ENCODE peak calls at places on chromosomes 4 and X, in five cellular contexts. Z, I, R, B and S are unnamed samples.

GRCh38 chr4:89878611-89879010 is 16.0 kb upstream of the MMRN1 start:
- DNase-seq in Z (no peak), I (no peak), R (no peak), B (no peak), S (no peak)

GRCh38 chrX:25344191-25344936 is 328.6 kb upstream of the ARX start:
- DNase-seq in Z (peak), I (no peak), R (no peak), B (no peak), S (no peak)

GRCh38 chrX:68901512-68901911 is 72.7 kb downstream of the EFNB1 start:
- DNase-seq in Z (no peak), I (no peak), R (no peak), B (no peak), S (no peak)

GRCh38 chrX:30889147-30890125 is at the start of gene TAB3:
- DNase-seq in Z (peak), I (peak), R (peak), B (peak), S (peak)

GRCh38 chr4:155828628-155829027 is 37.4 kb downstream of the ASIC5 start:
- DNase-seq in Z (no peak), I (no peak), R (no peak), B (no peak), S (no peak)

GRCh38 chrX:107146670-107147069 is 28.0 kb upstream of the RBM41 start:
- DNase-seq in Z (peak), I (no peak), R (no peak), B (no peak), S (no peak)

GRCh38 chr4:5967783-5968182 is 50.4 kb downstream of the C4orf50 start:
- DNase-seq in Z (no peak), I (no peak), R (no peak), B (no peak), S (no peak)

GRCh38 chrX:21958187-21958586 is 17.7 kb downstream of the SMS start:
- DNase-seq in Z (no peak), I (no peak), R (no peak), B (no peak), S (no peak)

GRCh38 chrX:17939724-17940123 is 78.6 kb upstream of the RAI2 start:
- DNase-seq in Z (no peak), I (no peak), R (no peak), B (no peak), S (no peak)

GRCh38 chrX:20139966-20140365 is 1.7 kb downstream of the EIF1AX start:
- DNase-seq in Z (no peak), I (no peak), R (no peak), B (no peak), S (no peak)

GRCh38 chr4:184417802-184418511 is 56.4 kb downstream of the IRF2 start:
- DNase-seq in Z (peak), I (no peak), R (no peak), B (peak), S (no peak)

GRCh38 chrX:29470029-29470428 is 745.3 kb upstream of the MAGEB2 start:
- DNase-seq in Z (no peak), I (no peak), R (no peak), B (peak), S (no peak)

GRCh38 chrX:136708348-136708747 is 60.4 kb downstream of the CD40LG start:
- DNase-seq in Z (no peak), I (peak), R (no peak), B (no peak), S (no peak)

GRCh38 chr4:26671111-26671510 is 87.2 kb downstream of the TBC1D19 start:
- DNase-seq in Z (no peak), I (peak), R (no peak), B (no peak), S (peak)

GRCh38 chr4:38669233-38669632 is 5.2 kb downstream of the KLF3 start:
- DNase-seq in Z (no peak), I (no peak), R (no peak), B (no peak), S (no peak)

GRCh38 chrX:135411893-135412292 is 9.9 kb upstream of the SMIM10L2A start:
- DNase-seq in Z (peak), I (no peak), R (no peak), B (peak), S (no peak)

GRCh38 chrX:20029728-20030127 is 38.9 kb upstream of the BCLAF3 start:
- DNase-seq in Z (peak), I (no peak), R (peak), B (no peak), S (no peak)

GRCh38 chrX:20066968-20067708 is 49.6 kb downstream of the MAP7D2 start:
- DNase-seq in Z (no peak), I (no peak), R (peak), B (peak), S (peak)

GRCh38 chr4:76758290-76758882 is 139.6 kb downstream of the SOWAHB start:
- DNase-seq in Z (no peak), I (no peak), R (peak), B (peak), S (no peak)

GRCh38 chr4:168769416-168769815 is 240.6 kb downstream of the CBR4 start:
- DNase-seq in Z (no peak), I (no peak), R (no peak), B (peak), S (no peak)

GRCh38 chrX:65601530-65602281 is 65.7 kb upstream of the MSN start:
- DNase-seq in Z (peak), I (no peak), R (peak), B (peak), S (no peak)

GRCh38 chr4:125849869-125850268 is 535.1 kb downstream of the FAT4 start:
- DNase-seq in Z (no peak), I (no peak), R (no peak), B (peak), S (no peak)

GRCh38 chr4:153333874-153334273 is 10.6 kb upstream of the MND1 start:
- DNase-seq in Z (no peak), I (no peak), R (no peak), B (peak), S (no peak)

GRCh38 chr4:114599231-114600065 is 841 bp downstream of the UGT8 start:
- DNase-seq in Z (no peak), I (peak), R (peak), B (no peak), S (no peak)

GRCh38 chrX:43661521-43662240 is 5.6 kb downstream of the MAOA start:
- DNase-seq in Z (no peak), I (no peak), R (no peak), B (no peak), S (no peak)

GRCh38 chr4:112753333-112753732 is 116.4 kb downstream of the LARP7 start:
- DNase-seq in Z (no peak), I (no peak), R (no peak), B (no peak), S (no peak)

GRCh38 chrX:47621851-47622250 is 2.2 kb upstream of the SYN1 start:
- DNase-seq in Z (no peak), I (no peak), R (no peak), B (no peak), S (no peak)

GRCh38 chr4:59247032-59247431 is 1953.1 kb upstream of the ADGRL3 start:
- DNase-seq in Z (no peak), I (no peak), R (no peak), B (no peak), S (no peak)

GRCh38 chr4:179124957-179125356 is 1682.7 kb upstream of the AGA start:
- DNase-seq in Z (no peak), I (no peak), R (no peak), B (no peak), S (no peak)

GRCh38 chr4:88010921-88011320 is 3.5 kb downstream of the PKD2 start:
- DNase-seq in Z (no peak), I (no peak), R (no peak), B (no peak), S (no peak)

GRCh38 chrX:17488036-17488435 is 113.0 kb downstream of the NHS start:
- DNase-seq in Z (no peak), I (no peak), R (no peak), B (no peak), S (no peak)

GRCh38 chrX:8939344-8939743 is 94.6 kb downstream of the FAM9B start:
- DNase-seq in Z (no peak), I (no peak), R (no peak), B (no peak), S (no peak)

GRCh38 chrX:100928660-100929613 is at the start of gene XKRX:
- DNase-seq in Z (no peak), I (peak), R (peak), B (no peak), S (peak)